ENCODE peak calls at places on chromosome 11, in seven cellular contexts. C is sigmoid colon, J is MM.1S, F is HCT116, A is heart right ventricle, S is stomach, O is gastrocnemius medialis. N is an unnamed sample.

GRCh38 chr11:10899542-10899830 is 41.6 kb upstream of the ZBED5 start:
- DNase-seq in A (peak; percentile 57), C (peak; percentile 85), S (no peak), O (peak; percentile 17), J (no peak), F (no peak), N (peak; percentile 45)

GRCh38 chr11:103637250-103637649 is 399.2 kb upstream of the DDI1 start:
- DNase-seq in F (no peak), O (no peak), S (no peak), A (no peak), J (no peak), C (no peak), N (no peak)

GRCh38 chr11:2577071-2578005 is 122.5 kb downstream of the KCNQ1OT1 start:
- DNase-seq in C (peak; percentile 50), S (no peak), A (peak; percentile 11), F (no peak), J (no peak), O (peak; percentile 0), N (peak; percentile 46)

GRCh38 chr11:36235750-36236149 is 53.5 kb downstream of the COMMD9 start:
- DNase-seq in C (no peak), O (no peak), F (no peak), S (no peak), A (no peak), J (no peak), N (no peak)

GRCh38 chr11:6397636-6398035 is 7.4 kb downstream of the SMPD1 start:
- DNase-seq in S (no peak), A (no peak), J (no peak), C (no peak), F (no peak), O (no peak), N (no peak)

GRCh38 chr11:68610452-68611116 is 73.8 kb upstream of the GAL start:
- DNase-seq in S (no peak), O (no peak), F (no peak), A (no peak), C (no peak), J (no peak), N (no peak)

GRCh38 chr11:11349870-11350325 is 3.2 kb downstream of the CSNK2A3 start:
- DNase-seq in O (no peak), C (no peak), J (no peak), S (no peak), A (no peak), F (no peak), N (no peak)

GRCh38 chr11:119427279-119427678 is 4.3 kb upstream of the THY1 start:
- DNase-seq in A (no peak), S (no peak), F (no peak), C (peak; percentile 73), O (no peak), J (no peak), N (no peak)

GRCh38 chr11:15818132-15818842 is 538.1 kb downstream of the SOX6 start:
- DNase-seq in S (no peak), O (no peak), C (no peak), F (no peak), J (no peak), A (no peak), N (no peak)

GRCh38 chr11:39374963-39375698 is 2084.3 kb downstream of the LRRC4C start:
- DNase-seq in A (no peak), S (no peak), O (no peak), C (no peak), F (peak; percentile 10), J (peak; percentile 44), N (no peak)

GRCh38 chr11:8331767-8332166 is 68.1 kb upstream of the LMO1 start:
- DNase-seq in C (no peak), J (no peak), F (no peak), O (no peak), A (no peak), S (no peak), N (no peak)

GRCh38 chr11:9838961-9839360 is 175.1 kb downstream of the SWAP70 start:
- DNase-seq in C (no peak), J (no peak), A (no peak), O (no peak), S (no peak), F (no peak), N (no peak)

GRCh38 chr11:1959786-1960185 is 12.7 kb downstream of the MRPL23 start:
- DNase-seq in F (no peak), A (peak; percentile 2), S (no peak), J (no peak), O (no peak), C (peak; percentile 17), N (no peak)

GRCh38 chr11:128624269-128625170 is 37.2 kb upstream of the ETS1 start:
- DNase-seq in S (peak; percentile 77), C (no peak), O (peak; percentile 33), A (no peak), F (no peak), J (peak; percentile 71), N (no peak)

GRCh38 chr11:9616858-9617257 is 43.4 kb downstream of the WEE1 start:
- DNase-seq in O (no peak), S (no peak), C (peak; percentile 50), A (no peak), J (no peak), F (no peak), N (no peak)

GRCh38 chr11:68269414-68270081 is 2.2 kb downstream of the C11orf24 start:
- DNase-seq in O (no peak), S (no peak), J (no peak), A (no peak), C (no peak), F (no peak), N (no peak)

GRCh38 chr11:66107600-66108151 is 37.6 kb downstream of the PACS1 start:
- DNase-seq in O (no peak), A (no peak), F (no peak), S (no peak), J (no peak), C (no peak), N (no peak)

GRCh38 chr11:66101055-66101454 is 31.0 kb downstream of the PACS1 start:
- DNase-seq in O (no peak), F (no peak), C (no peak), A (no peak), J (no peak), S (no peak), N (no peak)

GRCh38 chr11:66106786-66107599 is 36.9 kb downstream of the PACS1 start:
- DNase-seq in J (no peak), A (no peak), C (no peak), O (no peak), S (no peak), F (no peak), N (no peak)

GRCh38 chr11:66100272-66101037 is 30.4 kb downstream of the PACS1 start:
- DNase-seq in C (peak; percentile 78), O (peak; percentile 45), F (no peak), A (peak; percentile 66), J (no peak), S (peak; percentile 82), N (no peak)

DNA sequence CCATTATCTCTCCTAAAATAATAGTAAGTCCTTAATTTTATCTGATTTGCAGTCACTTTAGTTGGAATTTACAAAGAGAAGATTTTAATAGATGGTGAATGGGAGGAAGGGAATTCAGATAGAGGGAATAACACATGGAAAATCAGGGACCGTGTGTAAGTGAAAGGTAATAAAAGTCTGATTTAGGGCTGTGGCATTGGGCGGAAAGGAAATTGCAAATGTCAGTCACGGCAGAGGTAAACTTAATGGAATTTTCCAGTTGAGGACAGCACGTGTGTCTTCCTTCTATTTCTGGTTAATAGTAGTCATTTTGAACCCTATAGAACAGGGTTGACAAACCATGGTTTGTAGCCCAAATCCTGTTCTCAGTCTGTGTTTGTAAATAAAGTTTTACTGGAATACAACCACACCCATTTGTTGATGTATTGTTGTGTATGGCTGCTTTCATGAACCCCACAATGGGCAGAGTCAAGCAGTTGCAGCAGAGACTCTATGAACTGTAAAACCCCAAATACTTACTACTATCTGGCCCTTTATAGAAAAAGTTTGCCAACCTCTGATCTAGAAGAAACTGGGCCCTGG is 34.1 kb downstream of the PACS1 start:
- DNase-seq in O (no peak), A (no peak), F (no peak), J (no peak), S (no peak), C (no peak), N (no peak)
- H3K4me1 ChIP-seq in O (peaks cover 5% of the 10 kb centered on the region), A (peaks cover 49% of the 10 kb centered on the region), F (no peaks in the 10 kb centered on the region), J (no peaks in the 10 kb centered on the region), S (no peaks in the 10 kb centered on the region), C (peaks cover 11% of the 10 kb centered on the region), N (peaks cover 11% of the 10 kb centered on the region)

DNA sequence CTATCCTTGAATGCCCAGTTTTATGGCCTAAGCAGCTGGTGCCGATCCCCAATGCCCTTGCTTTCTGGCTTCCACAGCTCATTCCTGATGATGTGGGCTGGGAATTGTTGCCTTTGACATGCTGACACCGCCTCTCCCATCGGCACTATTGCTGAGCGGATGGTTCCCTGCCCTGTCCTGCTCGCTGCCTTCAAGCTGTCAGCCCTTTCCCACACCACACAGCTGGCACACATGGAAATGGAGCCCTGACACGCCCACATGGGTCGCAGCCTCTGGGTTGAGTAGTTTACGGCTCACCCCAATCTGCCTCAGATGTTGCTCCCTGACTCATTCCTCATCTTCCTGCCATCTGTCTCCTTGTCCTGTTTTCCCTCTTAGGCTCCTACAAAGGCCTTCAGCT is 110.2 kb upstream of the SESN3 start:
- DNase-seq in C (no peak), A (no peak), S (no peak), F (no peak), O (no peak), J (no peak), N (no peak)
- H3K4me3 ChIP-seq in C (no peak overlapping the region), A (no peak overlapping the region), S (no peak overlapping the region), F (no peak overlapping the region), O (no peak overlapping the region), J (no peak overlapping the region), N (no peak overlapping the region)

GRCh38 chr11:64571410-64572091 is 19.5 kb upstream of the SLC22A12 start:
- DNase-seq in O (no peak), A (no peak), S (no peak), F (no peak), C (no peak), J (no peak), N (no peak)
- H3K36me3 ChIP-seq in O (no peaks in the 10 kb centered on the region), A (no peaks in the 10 kb centered on the region), S (no peaks in the 10 kb centered on the region), F (no peaks in the 10 kb centered on the region), C (no peaks in the 10 kb centered on the region), J (no peaks in the 10 kb centered on the region), N (no peaks in the 10 kb centered on the region)

DNA sequence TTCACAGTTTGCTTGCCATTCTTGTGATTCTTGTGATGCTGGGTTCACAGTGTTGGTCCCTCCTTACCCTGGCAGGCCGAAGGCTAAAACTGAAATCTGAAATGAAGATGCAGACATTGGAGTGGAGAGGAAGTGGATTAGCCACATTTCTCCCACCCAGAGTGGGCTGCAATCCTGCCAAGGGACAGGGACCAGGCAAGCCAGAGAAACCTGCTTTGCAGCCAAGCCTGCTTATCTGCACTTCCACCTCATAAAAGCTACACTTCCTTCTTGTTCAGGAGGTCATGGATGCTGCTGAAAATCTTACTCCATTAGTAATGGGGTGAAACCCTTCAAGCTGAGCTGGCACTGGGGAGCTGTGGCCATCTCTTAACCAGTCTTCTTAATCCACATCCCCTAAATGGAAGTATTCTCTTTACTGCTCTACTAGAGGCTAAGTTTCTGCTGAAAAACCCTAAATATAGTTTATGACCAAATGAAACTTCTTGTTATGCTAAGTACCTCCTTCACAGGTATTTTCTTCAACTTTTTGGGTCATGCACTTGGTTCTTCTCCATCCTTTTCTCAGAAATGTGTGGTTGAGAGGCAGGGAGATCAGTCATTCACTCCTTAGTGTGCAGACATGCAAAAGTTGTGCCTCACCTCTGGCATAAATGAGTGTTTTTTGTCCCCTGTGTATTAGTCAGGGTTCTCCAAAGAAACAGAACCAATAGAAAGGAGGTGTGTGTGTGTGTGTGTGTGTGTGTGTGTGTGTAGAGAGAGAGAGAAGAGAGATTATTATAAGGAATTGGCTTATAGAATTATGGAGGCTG is 133.9 kb upstream of the BMAL1 start:
- DNase-seq in O (no peak), F (no peak), C (no peak), A (no peak), J (no peak), S (peak; percentile 43), N (no peak)
- H3K4me1 ChIP-seq in O (no peaks in the 10 kb centered on the region), F (peaks cover 19% of the 10 kb centered on the region), C (no peaks in the 10 kb centered on the region), A (peaks cover 10% of the 10 kb centered on the region), J (no peaks in the 10 kb centered on the region), S (peaks cover 33% of the 10 kb centered on the region), N (no peaks in the 10 kb centered on the region)